ENCODE peak calls at places on chromosomes 13 and 19, in four cellular contexts. P is nephron progenitor cell, U is activated B cell treated with CpG ODN at 0.5 μM for 24 hours, K is ecto neural progenitor cell. A is an unnamed sample.

GRCh38 chr19:55393362-55393761 is 7.6 kb downstream of the RPL28 start:
- DNase-seq in U (no peak), K (no peak), P (no peak), A (no peak)

GRCh38 chr13:52851153-52851962 is 2.9 kb upstream of the PCDH8 start:
- DNase-seq in P (peak; percentile 56), K (peak; percentile 85), U (no peak), A (no peak)

GRCh38 chr13:76868451-76868850 is 17.8 kb downstream of the KCTD12 start:
- DNase-seq in U (no peak), K (no peak), P (no peak), A (no peak)

GRCh38 chr19:3006075-3006767 is 22.9 kb downstream of the TLE2 start:
- DNase-seq in U (no peak), K (no peak), P (no peak), A (no peak)

GRCh38 chr19:16890461-16891184 is 1.8 kb downstream of the F2RL3 start:
- DNase-seq in P (no peak), U (no peak), K (no peak), A (no peak)

GRCh38 chr19:11736696-11737095 is 2.0 kb downstream of the ZNF823 start:
- DNase-seq in P (no peak), K (no peak), U (peak; percentile 15), A (no peak)

GRCh38 chr19:1920644-1921043 is 15.4 kb downstream of the ADAT3 start:
- DNase-seq in K (no peak), U (no peak), P (no peak), A (no peak)

GRCh38 chr19:14544977-14545715 is 15.8 kb downstream of the TECR start:
- DNase-seq in U (no peak), K (no peak), P (no peak), A (peak; percentile 77)

GRCh38 chr19:32876919-32877285 is 7.3 kb upstream of the SLC7A9 start:
- DNase-seq in U (no peak), P (no peak), K (no peak), A (no peak)

GRCh38 chr19:2507109-2507508 is 31.2 kb downstream of the GADD45B start:
- DNase-seq in P (no peak), U (no peak), K (no peak), A (peak; percentile 86)

GRCh38 chr19:13846533-13847032 is 30.4 kb upstream of the NANOS3 start:
- DNase-seq in U (peak; percentile 92), K (peak; percentile 89), P (peak; percentile 85), A (peak; percentile 75)

GRCh38 chr13:37090912-37091311 is 14.6 kb downstream of the CSNK1A1L start:
- DNase-seq in P (no peak), U (no peak), K (no peak), A (no peak)

GRCh38 chr13:40348096-40348679 is 318.3 kb downstream of the FOXO1 start:
- DNase-seq in U (no peak), K (peak; percentile 32), P (no peak), A (no peak)

GRCh38 chr13:43124495-43124894 is 101.1 kb downstream of the DNAJC15 start:
- DNase-seq in U (no peak), K (no peak), P (no peak), A (no peak)

GRCh38 chr13:104671901-104672300 is 1605.7 kb upstream of the SLC10A2 start:
- DNase-seq in P (no peak), K (no peak), U (no peak), A (no peak)

GRCh38 chr13:42110410-42111155 is 62.1 kb downstream of the DGKH start:
- DNase-seq in K (no peak), P (peak; percentile 33), U (no peak), A (peak; percentile 44)

GRCh38 chr19:41226053-41226873 is 7.2 kb downstream of the AXL start:
- DNase-seq in K (peak; percentile 78), P (peak; percentile 76), U (no peak), A (peak; percentile 37)

GRCh38 chr13:74322562-74322961 is 188.4 kb upstream of the KLF12 start:
- DNase-seq in U (no peak), P (no peak), K (no peak), A (no peak)

GRCh38 chr19:16378291-16378889 is 53.8 kb downstream of the KLF2 start:
- DNase-seq in K (no peak), P (no peak), U (no peak), A (no peak)

GRCh38 chr13:113157206-113157928 is 1.1 kb upstream of the PROZ start:
- DNase-seq in P (no peak), U (no peak), K (peak; percentile 30), A (no peak)

GRCh38 chr13:84997858-84998257 is 801.4 kb downstream of the SLITRK6 start:
- DNase-seq in P (no peak), K (no peak), U (no peak), A (no peak)

GRCh38 chr13:50129923-50130685 is 114.9 kb downstream of the KCNRG start:
- DNase-seq in U (peak; percentile 46), P (peak; percentile 58), K (peak; percentile 71), A (no peak)

GRCh38 chr19:7516281-7516862 is 469 bp downstream of the ZNF358 start:
- DNase-seq in K (no peak), U (no peak), P (peak; percentile 41), A (no peak)

GRCh38 chr19:5987077-5987818 is 9.3 kb upstream of the RANBP3 start:
- DNase-seq in K (peak; percentile 80), U (peak; percentile 48), P (peak; percentile 87), A (peak; percentile 84)

GRCh38 chr19:13861714-13862531 is 15.0 kb upstream of the NANOS3 start:
- DNase-seq in P (peak; percentile 97), U (peak; percentile 92), K (peak; percentile 94), A (peak; percentile 89)

GRCh38 chr13:23679214-23679613 is 109.0 kb downstream of the TNFRSF19 start:
- DNase-seq in K (no peak), U (no peak), P (no peak), A (no peak)

GRCh38 chr19:38093587-38093986 is 130.4 kb downstream of the DPF1 start:
- DNase-seq in P (no peak), U (no peak), K (no peak), A (no peak)

GRCh38 chr19:18915639-18916038 is 3.5 kb downstream of the COPE start:
- DNase-seq in U (no peak), P (peak; percentile 40), K (no peak), A (no peak)

GRCh38 chr19:13873776-13874515 is 3.0 kb upstream of the NANOS3 start:
- DNase-seq in K (no peak), U (no peak), P (no peak), A (no peak)

GRCh38 chr19:31283701-31284100 is 65.5 kb downstream of the TSHZ3 start:
- DNase-seq in U (no peak), K (no peak), P (no peak), A (no peak)

GRCh38 chr13:26599885-26600284 is 42.4 kb downstream of the WASF3 start:
- DNase-seq in U (no peak), P (no peak), K (no peak), A (no peak)

GRCh38 chr13:96700657-96701056 is 293.6 kb downstream of the OXGR1 start:
- DNase-seq in P (no peak), K (no peak), U (no peak), A (no peak)

GRCh38 chr19:58209577-58209976 is 19.1 kb upstream of the ZNF544 start:
- DNase-seq in P (no peak), K (no peak), U (no peak), A (no peak)

GRCh38 chr13:30156270-30156669 is 151.1 kb downstream of the KATNAL1 start:
- DNase-seq in U (no peak), P (no peak), K (no peak), A (no peak)

GRCh38 chr19:38669532-38669931 is 22.1 kb downstream of the ACTN4 start:
- DNase-seq in U (no peak), P (no peak), K (no peak), A (no peak)

GRCh38 chr13:26941345-26942174 is 181.0 kb upstream of the GPR12 start:
- DNase-seq in P (no peak), U (no peak), K (no peak), A (no peak)

GRCh38 chr19:5545051-5545450 is 22.7 kb downstream of the TINCR start:
- DNase-seq in K (no peak), U (no peak), P (no peak), A (no peak)

GRCh38 chr13:105008606-105009005 is 1526.9 kb downstream of the EFNB2 start:
- DNase-seq in P (no peak), K (no peak), U (no peak), A (no peak)

GRCh38 chr13:45851171-45851889 is at the start of gene SIAH3:
- DNase-seq in P (peak; percentile 20), U (no peak), K (no peak), A (no peak)